ENCODE peak calls at places on chromosome 16, in six cellular contexts. S is NB4, E is H1, A is stomach, V is upper lobe of left lung, Q is ovary. H is an unnamed sample.

GRCh38 chr16:29304251-29304900 is 102.1 kb downstream of the NPIPB11 start:
- DNase-seq in S (no peak), E (no peak), Q (no peak), A (no peak), V (no peak), H (no peak)

GRCh38 chr16:48524348-48525200 is 85.4 kb downstream of the N4BP1 start:
- DNase-seq in V (no peak), A (no peak), S (peak), Q (no peak), E (no peak), H (no peak)

GRCh38 chr16:592518-593306 is 2.8 kb downstream of the RAB40C start:
- DNase-seq in V (peak), Q (no peak), A (peak), S (peak), E (no peak), H (no peak)

GRCh38 chr16:24921229-24921628 is 75.5 kb downstream of the SLC5A11 start:
- DNase-seq in S (peak), E (no peak), Q (no peak), A (no peak), V (no peak), H (no peak)

GRCh38 chr16:80824623-80825364 is 20.4 kb upstream of the CDYL2 start:
- DNase-seq in A (peak), Q (no peak), V (no peak), S (peak), E (no peak), H (peak)

GRCh38 chr16:56075732-56076131 is 115.6 kb upstream of the GNAO1 start:
- DNase-seq in Q (no peak), A (no peak), S (no peak), V (no peak), E (no peak), H (no peak)

GRCh38 chr16:4179020-4179419 is 62.8 kb upstream of the ADCY9 start:
- DNase-seq in V (no peak), S (peak), Q (no peak), E (no peak), A (no peak), H (peak)

GRCh38 chr16:56635441-56635967 is 3.0 kb upstream of the MT1A start:
- DNase-seq in Q (no peak), A (no peak), S (no peak), V (peak), E (no peak), H (no peak)

GRCh38 chr16:89557936-89558490 is 2.5 kb upstream of the RPL13 start:
- DNase-seq in V (no peak), Q (no peak), E (no peak), S (no peak), A (no peak), H (no peak)

GRCh38 chr16:12182202-12182601 is 205.7 kb downstream of the SNX29 start:
- DNase-seq in S (no peak), E (no peak), V (no peak), A (no peak), Q (no peak), H (no peak)

GRCh38 chr16:10150906-10151305 is 31.3 kb downstream of the GRIN2A start:
- DNase-seq in Q (no peak), E (no peak), V (no peak), S (peak), A (no peak), H (no peak)

GRCh38 chr16:56518435-56518834 is 1.4 kb downstream of the BBS2 start:
- DNase-seq in Q (no peak), E (no peak), A (no peak), S (no peak), V (no peak), H (no peak)

GRCh38 chr16:84228321-84228838 is 11.4 kb downstream of the KCNG4 start:
- DNase-seq in A (no peak), E (peak), Q (peak), V (no peak), S (peak), H (no peak)

GRCh38 chr16:56102159-56102798 is 89.0 kb upstream of the GNAO1 start:
- DNase-seq in A (no peak), S (no peak), E (no peak), V (peak), Q (peak), H (no peak)

GRCh38 chr16:49460786-49461470 is 87.3 kb downstream of the C16orf78 start:
- DNase-seq in S (no peak), Q (peak), A (peak), V (no peak), E (no peak), H (no peak)

GRCh38 chr16:84181144-84181915 is 5.5 kb downstream of the TAF1C start:
- DNase-seq in E (no peak), A (no peak), S (no peak), Q (no peak), V (peak), H (no peak)

GRCh38 chr16:85136705-85137322 is 24.5 kb upstream of the CIBAR2 start:
- DNase-seq in S (no peak), Q (peak), A (peak), V (no peak), E (no peak), H (no peak)

GRCh38 chr16:8944113-8944765 is 19.5 kb downstream of the USP7 start:
- DNase-seq in Q (no peak), E (no peak), V (no peak), S (peak), A (no peak), H (no peak)

GRCh38 chr16:59121411-59121810 is 387.3 kb upstream of the GOT2 start:
- DNase-seq in E (no peak), S (no peak), V (no peak), A (no peak), Q (no peak), H (no peak)

GRCh38 chr16:70512456-70512855 is 10.9 kb downstream of the COG4 start:
- DNase-seq in E (no peak), A (no peak), Q (no peak), V (no peak), S (no peak), H (no peak)

GRCh38 chr16:65002265-65002664 is 119.6 kb downstream of the CDH11 start:
- DNase-seq in S (no peak), A (no peak), Q (no peak), E (no peak), V (no peak), H (no peak)

GRCh38 chr16:89014611-89015230 is 37.7 kb upstream of the CBFA2T3 start:
- DNase-seq in S (no peak), A (no peak), V (peak), Q (no peak), E (no peak), H (no peak)

GRCh38 chr16:22220714-22221113 is 14.6 kb downstream of the EEF2K start:
- DNase-seq in S (no peak), A (peak), E (no peak), V (peak), Q (peak), H (no peak)

GRCh38 chr16:85662036-85662812 is 26.5 kb downstream of the GINS2 start:
- DNase-seq in S (no peak), V (peak), E (no peak), Q (no peak), A (no peak), H (no peak)

GRCh38 chr16:31214705-31215286 is 877 bp downstream of the TRIM72 start:
- DNase-seq in S (no peak), E (no peak), V (peak), Q (no peak), A (no peak), H (no peak)

GRCh38 chr16:57988929-57989328 is 11.5 kb downstream of the ZNF319 start:
- DNase-seq in Q (no peak), A (no peak), S (no peak), V (no peak), E (no peak), H (no peak)

GRCh38 chr16:57608462-57609113 is 19.8 kb upstream of the ADGRG1 start:
- DNase-seq in V (peak), E (no peak), Q (no peak), S (no peak), A (no peak), H (no peak)

GRCh38 chr16:70750893-70751467 is 50.0 kb downstream of the VAC14 start:
- DNase-seq in Q (peak), V (no peak), E (no peak), A (peak), S (peak), H (no peak)

GRCh38 chr16:57977418-57978069 is 6.6 kb upstream of the CNGB1 start:
- DNase-seq in V (peak), A (no peak), Q (no peak), E (no peak), S (peak), H (peak)

GRCh38 chr16:57253410-57253927 is 8.4 kb downstream of the ARL2BP start:
- DNase-seq in A (peak), V (no peak), E (no peak), S (no peak), Q (no peak), H (no peak)

GRCh38 chr16:9055661-9056060 is 35.8 kb upstream of the HAPSTR1 start:
- DNase-seq in A (no peak), V (no peak), S (no peak), E (no peak), Q (no peak), H (no peak)

DNA sequence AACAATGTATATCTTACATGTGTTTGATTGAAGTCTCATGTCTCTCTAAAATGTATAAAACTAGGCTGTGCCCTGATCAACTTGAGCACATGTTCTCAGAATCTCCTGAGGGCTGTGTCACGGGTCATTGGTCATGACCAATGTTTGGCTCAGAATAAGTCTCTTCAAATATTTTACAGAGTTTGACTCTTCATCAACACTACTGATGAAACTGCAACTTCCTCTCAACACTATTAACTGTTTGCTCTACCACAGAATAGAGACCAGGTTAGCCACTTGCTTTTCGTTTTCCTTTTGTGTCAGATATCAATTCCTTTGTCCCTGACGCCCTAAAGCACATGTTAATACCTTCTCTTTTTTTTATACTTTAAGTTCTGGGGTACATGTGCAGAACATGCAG is 358.1 kb downstream of the CDH8 start:
- DNase-seq in Q (no peak), S (no peak), V (no peak), A (no peak), E (no peak), H (no peak)
- TF ChIP-seq POLR2A in Q (no peak), S (no peak), V (no peak), A (no peak), E (no peak), H (no peak)

GRCh38 chr16:7601100-7601499 is 268.5 kb downstream of the RBFOX1 start:
- DNase-seq in E (no peak), V (no peak), S (no peak), Q (no peak), A (no peak), H (no peak)
- TF ChIP-seq POLR2A in E (no peak), V (no peak), S (no peak), Q (no peak), A (no peak), H (no peak)

GRCh38 chr16:68022728-68023537 is at the start of the genes DDX28 and DUS2:
- DNase-seq in Q (peak), V (peak), S (peak), A (peak), E (peak), H (peak)
- TF ChIP-seq POLR2A in Q (peak), V (peak), S (peak), A (peak), E (peak), H (peak)

GRCh38 chr16:68384293-68385255 is 63.7 kb downstream of the SMPD3 start:
- DNase-seq in Q (no peak), V (no peak), E (no peak), A (no peak), S (peak), H (no peak)
- TF ChIP-seq POLR2A in Q (no peak), V (no peak), E (no peak), A (no peak), S (peak), H (no peak)

GRCh38 chr16:1710811-1711507 is 5.0 kb downstream of the MAPK8IP3 start:
- DNase-seq in S (no peak), A (no peak), E (no peak), V (peak), Q (no peak), H (no peak)

GRCh38 chr16:1707193-1707790 is 1.3 kb downstream of the MAPK8IP3 start:
- DNase-seq in A (no peak), Q (no peak), E (no peak), V (no peak), S (no peak), H (peak)

GRCh38 chr16:1708083-1708767 is 2.2 kb downstream of the MAPK8IP3 start:
- DNase-seq in A (no peak), Q (no peak), E (no peak), S (no peak), V (no peak), H (peak)

GRCh38 chr16:1708768-1709180 is 2.8 kb downstream of the MAPK8IP3 start:
- DNase-seq in E (no peak), A (no peak), Q (no peak), V (no peak), S (no peak), H (peak)

DNA sequence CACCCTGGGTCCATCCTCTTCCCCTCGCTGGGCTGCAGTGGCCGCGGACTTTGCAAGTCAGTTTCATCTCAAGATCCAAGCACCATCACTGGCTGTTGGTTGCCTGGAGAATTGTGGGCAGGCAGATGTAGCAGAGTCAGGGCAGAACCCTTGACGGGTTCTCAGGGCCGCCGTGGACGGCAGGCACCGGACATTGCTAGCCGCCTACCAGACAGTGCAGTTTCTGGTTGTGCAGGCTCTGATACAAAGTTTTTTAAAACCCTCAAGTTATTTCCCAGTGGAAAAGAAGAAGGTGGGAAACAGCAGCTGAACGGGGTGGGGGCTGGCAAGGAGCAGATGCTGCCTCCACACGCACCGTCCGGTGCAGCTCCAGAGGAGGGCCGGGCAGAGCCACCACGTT is 3.4 kb downstream of the MAPK8IP3 start:
- DNase-seq in V (peak), S (no peak), Q (no peak), A (no peak), E (no peak), H (no peak)
- TF ChIP-seq POLR2A in V (no peak), S (no peak), Q (no peak), A (no peak), E (no peak), H (no peak)

GRCh38 chr16:28291651-28292626 is at the start of gene SBK1:
- DNase-seq in E (no peak), V (peak), S (peak), Q (peak), A (peak), H (peak)
- TF ChIP-seq POLR2A in E (peak), V (no peak), S (no peak), Q (no peak), A (no peak), H (no peak)

H was measured in erythroblast.